ENCODE peak calls at places on chromosome 10, in four cellular contexts. L, H, Q and P are unnamed samples.

GRCh38 chr10:98676895-98677294 is 230.2 kb upstream of the HPS1 start:
- DNase-seq in L (no peak), H (no peak), Q (no peak), P (peak; percentile 2)

GRCh38 chr10:3772349-3773222 is 12.4 kb downstream of the KLF6 start:
- DNase-seq in L (no peak), H (peak; percentile 33), Q (no peak), P (no peak)

GRCh38 chr10:132062641-132063390 is 2.9 kb upstream of the JAKMIP3 start:
- DNase-seq in L (no peak), H (no peak), Q (no peak), P (no peak)

GRCh38 chr10:125840406-125840805 is 17.1 kb downstream of the BCCIP start:
- DNase-seq in L (no peak), H (no peak), Q (no peak), P (no peak)

GRCh38 chr10:84335516-84335915 is 7.1 kb downstream of the CCSER2 start:
- DNase-seq in L (no peak), H (no peak), Q (no peak), P (no peak)

GRCh38 chr10:67612577-67613537 is 83.1 kb downstream of the CTNNA3 start:
- DNase-seq in L (no peak), H (peak; percentile 73), Q (no peak), P (no peak)

GRCh38 chr10:110504111-110504735 is 6.5 kb downstream of the DUSP5 start:
- DNase-seq in L (no peak), H (peak; percentile 91), Q (no peak), P (no peak)

GRCh38 chr10:48555310-48556042 is 49.4 kb downstream of the ARHGAP22 start:
- DNase-seq in L (no peak), H (no peak), Q (no peak), P (no peak)

GRCh38 chr10:103745264-103746247 is 109.8 kb downstream of the SH3PXD2A start:
- DNase-seq in L (no peak), H (peak; percentile 44), Q (peak; percentile 83), P (peak; percentile 46)

GRCh38 chr10:62554632-62555199 is 180.5 kb downstream of the ZNF365 start:
- DNase-seq in L (no peak), H (peak; percentile 52), Q (peak; percentile 59), P (peak; percentile 85)

GRCh38 chr10:46514431-46514861 is 42.0 kb downstream of the GPRIN2 start:
- DNase-seq in L (no peak), H (no peak), Q (no peak), P (no peak)

GRCh38 chr10:117222552-117223412 is 18.1 kb upstream of the SLC18A2 start:
- DNase-seq in L (no peak), H (no peak), Q (no peak), P (no peak)

GRCh38 chr10:110774069-110775021 is 97.4 kb upstream of the PDCD4 start:
- DNase-seq in L (no peak), H (peak; percentile 70), Q (no peak), P (no peak)

GRCh38 chr10:44995914-44996633 is 4.6 kb upstream of the ZNF22 start:
- DNase-seq in L (no peak), H (peak; percentile 71), Q (peak; percentile 57), P (no peak)

GRCh38 chr10:19767876-19768275 is 48.4 kb upstream of the PLXDC2 start:
- DNase-seq in L (no peak), H (no peak), Q (no peak), P (no peak)

GRCh38 chr10:28393956-28394568 is 91.2 kb upstream of the MPP7 start:
- DNase-seq in L (peak; percentile 29), H (peak; percentile 57), Q (peak; percentile 74), P (peak; percentile 79)

GRCh38 chr10:128137877-128138276 is 11.7 kb upstream of the MKI67 start:
- DNase-seq in L (no peak), H (peak; percentile 37), Q (no peak), P (no peak)

GRCh38 chr10:104318810-104319684 is 19.2 kb downstream of the ITPRIP start:
- DNase-seq in L (no peak), H (peak; percentile 73), Q (no peak), P (no peak)

GRCh38 chr10:102300289-102300843 is 55.0 kb downstream of the GBF1 start:
- DNase-seq in L (no peak), H (peak; percentile 91), Q (no peak), P (no peak)

GRCh38 chr10:92969151-92969550 is 91.4 kb upstream of the CYP26C1 start:
- DNase-seq in L (no peak), H (peak; percentile 75), Q (no peak), P (no peak)

GRCh38 chr10:117647306-117647705 is 104.8 kb downstream of the EMX2 start:
- DNase-seq in L (no peak), H (no peak), Q (no peak), P (no peak)

GRCh38 chr10:93166116-93166515 is 92.4 kb downstream of the CYP26A1 start:
- DNase-seq in L (no peak), H (no peak), Q (no peak), P (no peak)

GRCh38 chr10:114103286-114103685 is 59.6 kb downstream of the ADRB1 start:
- DNase-seq in L (peak; percentile 11), H (peak; percentile 67), Q (peak; percentile 63), P (peak; percentile 90)

GRCh38 chr10:28983799-28984198 is 305.1 kb upstream of the LYZL1 start:
- DNase-seq in L (no peak), H (no peak), Q (no peak), P (no peak)

GRCh38 chr10:14603539-14604102 is 171.1 kb downstream of the FAM107B start:
- DNase-seq in L (no peak), H (no peak), Q (peak; percentile 49), P (peak; percentile 36)

GRCh38 chr10:14604181-14605142 is 170.2 kb downstream of the FAM107B start:
- DNase-seq in L (peak; percentile 89), H (peak; percentile 70), Q (peak; percentile 88), P (peak; percentile 84)

GRCh38 chr10:14602807-14603538 is 171.7 kb downstream of the FAM107B start:
- DNase-seq in L (no peak), H (peak; percentile 12), Q (peak; percentile 53), P (peak; percentile 21)

GRCh38 chr10:14600065-14600464 is 174.6 kb downstream of the FAM107B start:
- DNase-seq in L (no peak), H (no peak), Q (no peak), P (no peak)

GRCh38 chr10:14601872-14602725 is 172.6 kb downstream of the FAM107B start:
- DNase-seq in L (peak; percentile 36), H (peak; percentile 84), Q (peak; percentile 89), P (peak; percentile 60)
- TF ChIP-seq CTCF in L (no peak), H (no peak), Q (no peak), P (no peak)

GRCh38 chr10:12973149-12973718 is 28.3 kb downstream of the CCDC3 start:
- DNase-seq in L (no peak), H (no peak), Q (no peak), P (no peak)

GRCh38 chr10:12974845-12975199 is 26.7 kb downstream of the CCDC3 start:
- DNase-seq in L (no peak), H (no peak), Q (no peak), P (no peak)

GRCh38 chr10:12975906-12976305 is 25.6 kb downstream of the CCDC3 start:
- DNase-seq in L (no peak), H (no peak), Q (no peak), P (no peak)

GRCh38 chr10:12974123-12974844 is 27.2 kb downstream of the CCDC3 start:
- DNase-seq in L (no peak), H (no peak), Q (no peak), P (no peak)

GRCh38 chr10:12975266-12975665 is 26.2 kb downstream of the CCDC3 start:
- DNase-seq in L (no peak), H (no peak), Q (peak; percentile 2), P (no peak)
- TF ChIP-seq CTCF in L (no peak), H (no peak), Q (peak; percentile 35), P (peak; percentile 24)

GRCh38 chr10:115982076-115982475 is 290.9 kb downstream of the GFRA1 start:
- DNase-seq in L (no peak), H (no peak), Q (no peak), P (no peak)
- TF ChIP-seq CTCF in L (no peak), H (no peak), Q (no peak), P (no peak)

GRCh38 chr10:5776881-5777197 is 36.4 kb downstream of the GDI2 start:
- DNase-seq in L (peak; percentile 17), H (peak; percentile 71), Q (no peak), P (peak; percentile 83)

GRCh38 chr10:5774987-5775386 is 38.2 kb downstream of the GDI2 start:
- DNase-seq in L (peak; percentile 9), H (no peak), Q (no peak), P (no peak)

GRCh38 chr10:5775705-5776104 is 37.5 kb downstream of the GDI2 start:
- DNase-seq in L (no peak), H (no peak), Q (peak; percentile 69), P (no peak)

GRCh38 chr10:5779753-5780152 is 33.5 kb downstream of the GDI2 start:
- DNase-seq in L (no peak), H (no peak), Q (no peak), P (no peak)

GRCh38 chr10:5776150-5776880 is 36.9 kb downstream of the GDI2 start:
- DNase-seq in L (peak; percentile 43), H (peak; percentile 50), Q (no peak), P (peak; percentile 16)
- TF ChIP-seq CTCF in L (peak; percentile 7), H (no peak), Q (no peak), P (peak; percentile 28)

GRCh38 chr10:97238855-97239254 is 53.1 kb upstream of the SLIT1 start:
- DNase-seq in L (no peak), H (no peak), Q (no peak), P (no peak)

DNA sequence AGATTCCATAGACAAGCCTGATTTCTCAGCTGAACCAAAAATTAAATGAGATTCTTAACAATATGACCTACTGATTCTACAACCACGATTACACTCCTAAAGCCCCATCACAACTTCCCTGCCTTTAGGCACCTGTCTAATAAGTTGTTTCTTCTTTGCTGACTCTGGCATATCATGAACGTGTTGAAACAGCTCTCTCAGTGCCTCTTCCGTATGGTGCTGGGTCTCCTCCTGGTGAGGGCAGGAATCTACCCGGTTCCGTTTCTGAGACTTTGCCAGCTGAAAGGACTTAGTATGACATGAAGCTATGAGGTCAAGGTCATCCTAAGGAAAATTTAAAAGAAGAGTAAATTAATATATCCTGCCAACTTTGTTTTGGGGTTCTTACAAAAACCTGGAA is 48.6 kb downstream of the ARHGAP19 start:
- DNase-seq in L (no peak), H (no peak), Q (no peak), P (no peak)
- TF ChIP-seq CTCF in L (no peak), H (no peak), Q (no peak), P (no peak)

GRCh38 chr10:115422624-115423023 is 329.5 kb downstream of the ATRNL1 start:
- DNase-seq in L (no peak), H (no peak), Q (no peak), P (no peak)

GRCh38 chr10:115417585-115418265 is 324.6 kb downstream of the ATRNL1 start:
- DNase-seq in L (no peak), H (peak; percentile 37), Q (peak; percentile 53), P (peak; percentile 74)
- TF ChIP-seq CTCF in L (no peak), H (peak; percentile 55), Q (peak; percentile 82), P (peak; percentile 73)

DNA sequence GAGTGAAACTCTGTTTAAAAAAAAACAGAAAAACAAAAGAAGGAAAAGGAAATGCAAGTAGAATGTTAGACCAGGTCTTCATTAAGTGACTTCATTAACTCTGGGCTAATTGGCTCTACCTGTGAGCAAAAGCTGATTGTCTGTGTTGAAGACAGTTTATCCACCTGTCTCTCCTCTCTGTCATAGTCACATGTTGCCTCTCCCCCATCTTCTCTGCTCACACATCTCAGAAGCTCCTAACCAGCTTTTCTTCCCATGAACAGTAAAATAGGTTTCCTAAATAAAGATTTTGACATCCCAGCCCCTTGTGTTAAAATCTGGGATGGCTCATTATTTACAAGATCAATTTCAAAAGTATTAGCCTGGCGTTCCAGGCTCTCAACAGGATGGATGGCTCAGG is 222.7 kb downstream of the CACNB2 start:
- DNase-seq in L (no peak), H (no peak), Q (no peak), P (no peak)
- TF ChIP-seq CTCF in L (no peak), H (no peak), Q (no peak), P (no peak)